ENCODE peak calls at places on chromosomes 16 and 17, in ten cellular contexts. H is gastrocnemius medialis, D is B cell, R is GM10248, B is AG10803, W is progenitor cell of endocrine pancreas, I is body of pancreas, T is ascending aorta, S is foreskin fibroblast, O is upper lobe of right lung. U is an unnamed sample.

GRCh38 chr16:82845076-82845475 is 218.3 kb downstream of the CDH13 start:
- DNase-seq in B (no peak), T (no peak), D (no peak), W (no peak), R (no peak), O (no peak), S (no peak), I (no peak), H (no peak), U (no peak)

GRCh38 chr16:81493755-81494433 is 49.3 kb downstream of the CMIP start:
- DNase-seq in D (no peak), R (no peak), T (no peak), W (no peak), I (peak), O (no peak), S (peak), B (peak), H (no peak), U (peak)

GRCh38 chr16:26365555-26365954 is 673.8 kb downstream of the HS3ST4 start:
- DNase-seq in B (no peak), O (no peak), H (no peak), D (no peak), T (no peak), W (no peak), R (no peak), S (no peak), I (no peak), U (no peak)

GRCh38 chr17:75557075-75557851 is 30.3 kb upstream of the MYO15B start:
- DNase-seq in R (no peak), I (peak), W (peak), D (no peak), B (peak), H (no peak), T (no peak), O (peak), S (peak), U (peak)

GRCh38 chr17:3965123-3965800 is 1.0 kb upstream of the ATP2A3 start:
- DNase-seq in W (no peak), H (no peak), B (no peak), R (peak), S (no peak), D (peak), O (peak), I (peak), T (peak), U (peak)

GRCh38 chr16:3520398-3520797 is 19.6 kb downstream of the CLUAP1 start:
- DNase-seq in S (peak), H (no peak), W (no peak), O (no peak), R (no peak), T (no peak), D (no peak), B (peak), I (no peak), U (peak)

GRCh38 chr17:38617967-38618760 is 12.4 kb upstream of the SRCIN1 start:
- DNase-seq in T (no peak), B (no peak), S (no peak), I (no peak), H (no peak), O (no peak), W (no peak), D (no peak), R (no peak), U (no peak)

GRCh38 chr17:5793899-5794298 is 209.6 kb upstream of the NLRP1 start:
- DNase-seq in B (no peak), R (no peak), T (no peak), D (no peak), W (no peak), S (no peak), O (no peak), I (no peak), H (no peak), U (no peak)

GRCh38 chr17:41065829-41066624 is at the start of gene KRTAP2-4:
- DNase-seq in T (no peak), O (no peak), D (no peak), R (no peak), S (peak), W (no peak), B (peak), H (no peak), I (no peak), U (peak)

GRCh38 chr17:34565715-34566114 is 13.7 kb upstream of the TMEM132E start:
- DNase-seq in D (no peak), T (no peak), B (no peak), H (no peak), O (no peak), S (no peak), R (no peak), W (no peak), I (no peak), U (no peak)

GRCh38 chr17:10357768-10358167 is 15.0 kb downstream of the MYH13 start:
- DNase-seq in I (no peak), W (no peak), O (no peak), H (no peak), D (peak), T (no peak), B (no peak), S (no peak), R (peak), U (no peak)

GRCh38 chr16:30697264-30698138 is 1.5 kb upstream of the SRCAP start:
- DNase-seq in B (no peak), S (no peak), T (no peak), H (peak), D (no peak), I (no peak), W (no peak), R (peak), O (no peak), U (no peak)

GRCh38 chr16:27179500-27180072 is 23.7 kb upstream of the KDM8 start:
- DNase-seq in H (peak), R (peak), T (peak), I (peak), W (peak), D (peak), O (peak), B (peak), S (peak), U (peak)

GRCh38 chr16:21281698-21282389 is 3.8 kb upstream of the CRYM start:
- DNase-seq in D (no peak), S (no peak), B (no peak), I (no peak), H (no peak), R (no peak), O (no peak), T (peak), W (no peak), U (no peak)

GRCh38 chr16:21279501-21279900 is 1.4 kb upstream of the CRYM start:
- DNase-seq in S (no peak), B (no peak), D (no peak), O (no peak), R (no peak), T (peak), W (no peak), I (no peak), H (no peak), U (peak)

GRCh38 chr16:21284414-21284813 is 6.3 kb upstream of the CRYM start:
- DNase-seq in O (no peak), D (no peak), H (no peak), S (no peak), R (no peak), W (no peak), I (no peak), T (no peak), B (no peak), U (no peak)

GRCh38 chr16:21277927-21278706 is at the start of gene CRYM:
- DNase-seq in I (peak), D (peak), T (peak), O (peak), H (no peak), R (peak), B (no peak), S (no peak), W (peak), U (peak)

GRCh38 chr16:21283521-21284289 is 5.6 kb upstream of the CRYM start:
- DNase-seq in R (peak), T (no peak), O (peak), I (peak), B (no peak), S (peak), D (peak), H (no peak), W (peak), U (peak)
- TF ChIP-seq CTCF in R (no peak), T (peak), O (peak), I (peak), B (peak), S (peak), D (peak), H (no peak), W (peak), U (peak)

GRCh38 chr16:13510425-13511151 is 409.4 kb upstream of the ERCC4 start:
- DNase-seq in H (no peak), T (no peak), B (no peak), R (no peak), D (no peak), W (no peak), I (no peak), O (no peak), S (no peak), U (no peak)
- TF ChIP-seq CTCF in H (no peak), T (no peak), B (no peak), R (no peak), D (no peak), W (peak), I (no peak), O (no peak), S (no peak), U (no peak)

GRCh38 chr17:42920922-42921321 is 20.3 kb downstream of the G6PC1 start:
- DNase-seq in B (no peak), T (no peak), H (no peak), S (no peak), I (peak), D (no peak), O (no peak), R (no peak), W (no peak), U (no peak)
- TF ChIP-seq CTCF in B (no peak), T (no peak), H (no peak), S (no peak), I (no peak), D (no peak), O (no peak), R (no peak), W (no peak), U (no peak)

GRCh38 chr16:86630471-86630870 is 52.1 kb downstream of the FOXL1 start:
- DNase-seq in R (no peak), T (no peak), B (no peak), O (peak), S (no peak), I (no peak), H (peak), W (no peak), D (no peak), U (no peak)
- TF ChIP-seq CTCF in R (no peak), T (no peak), B (no peak), O (no peak), S (no peak), I (no peak), H (no peak), W (no peak), D (no peak), U (no peak)

GRCh38 chr16:23398987-23399805 is 53.8 kb downstream of the COG7 start:
- DNase-seq in S (no peak), R (no peak), O (no peak), I (no peak), B (no peak), D (no peak), H (peak), W (no peak), T (no peak), U (peak)
- TF ChIP-seq CTCF in S (no peak), R (no peak), O (no peak), I (no peak), B (no peak), D (no peak), H (no peak), W (no peak), T (no peak), U (no peak)

GRCh38 chr16:84141143-84141670 is 3.8 kb downstream of the HSDL1 start:
- DNase-seq in D (no peak), R (no peak), B (no peak), S (no peak), T (no peak), W (no peak), I (no peak), O (no peak), H (no peak), U (no peak)
- TF ChIP-seq CTCF in D (peak), R (no peak), B (no peak), S (no peak), T (no peak), W (no peak), I (no peak), O (no peak), H (no peak), U (no peak)

DNA sequence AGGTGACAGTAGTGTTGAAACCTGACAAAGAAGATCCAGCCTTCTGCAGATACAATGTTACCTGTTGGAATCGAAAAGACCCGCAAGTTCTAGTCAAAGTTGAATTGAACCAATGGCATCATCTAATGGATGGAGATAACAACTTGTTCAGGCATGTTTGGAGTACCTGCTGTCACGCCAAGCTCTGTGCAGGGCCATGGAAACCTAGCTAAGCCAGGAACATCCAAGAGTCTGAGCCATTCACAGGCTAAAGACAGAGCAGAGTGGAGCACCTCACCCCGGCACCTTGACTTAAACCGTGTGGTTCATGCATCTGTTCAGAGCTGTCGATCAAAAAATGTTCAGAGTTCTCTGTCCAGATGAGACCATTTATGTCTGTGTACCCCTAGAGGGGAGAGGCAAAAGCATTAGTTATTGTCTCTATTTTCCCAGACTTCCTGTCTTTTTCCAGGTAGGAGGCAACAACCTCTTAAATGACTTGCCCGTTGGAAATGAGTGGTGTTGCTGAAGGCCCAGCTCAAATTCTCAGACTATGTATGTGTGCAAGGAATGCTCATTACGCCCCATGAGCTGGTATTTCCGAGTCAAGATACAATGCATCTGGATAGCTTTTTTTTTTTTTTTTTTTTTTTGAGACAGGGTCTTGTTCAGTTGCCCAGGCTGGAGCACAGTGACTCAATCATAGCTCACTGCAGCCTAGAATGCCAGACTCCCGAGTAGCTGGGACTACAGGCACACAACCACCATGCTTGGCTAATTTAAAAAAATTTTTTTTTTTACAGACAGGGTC is 44.9 kb upstream of the XYLT1 start:
- DNase-seq in W (no peak), H (no peak), B (peak), I (no peak), D (no peak), R (no peak), S (peak), O (no peak), T (no peak), U (peak)
- TF ChIP-seq CTCF in W (no peak), H (no peak), B (no peak), I (no peak), D (no peak), R (no peak), S (no peak), O (no peak), T (no peak), U (no peak)

DNA sequence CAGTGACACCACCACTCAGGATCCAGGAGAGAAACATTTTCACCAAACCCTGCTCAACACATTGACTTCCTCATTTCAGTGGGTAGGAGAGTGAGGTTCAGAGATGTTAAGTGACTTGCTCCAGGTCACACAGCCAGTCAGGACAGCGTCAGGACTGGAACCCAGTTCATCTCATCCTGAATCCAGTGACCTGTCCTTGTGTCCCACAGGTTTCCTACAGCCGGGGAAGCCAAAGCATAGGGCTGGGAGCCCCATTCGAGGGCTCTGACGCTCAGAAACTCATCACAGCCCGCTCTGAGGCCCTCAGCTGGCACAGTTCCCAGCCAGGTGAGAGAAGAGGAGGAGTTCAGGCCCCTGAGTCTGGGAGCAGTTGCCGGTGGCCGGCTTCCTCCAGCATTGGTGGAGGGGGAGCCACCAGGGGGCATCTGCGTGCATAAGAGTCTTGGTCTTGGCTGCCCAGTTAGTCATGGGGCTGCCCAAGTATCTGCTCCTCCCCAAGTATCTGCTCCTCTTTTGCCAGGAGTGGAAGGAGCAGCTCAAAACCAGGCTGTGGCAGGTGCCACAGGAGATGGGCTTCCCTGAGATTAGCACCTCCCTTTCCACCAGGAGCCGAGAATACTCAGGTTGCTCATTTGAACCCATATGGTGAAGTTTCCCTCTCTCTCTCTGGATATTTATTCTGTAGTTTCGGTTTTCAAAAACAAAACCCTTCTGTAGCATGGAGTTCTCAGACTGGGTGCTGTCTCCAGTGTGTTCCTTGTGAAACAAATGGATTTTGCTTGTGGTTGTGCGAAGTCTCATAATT is 56.0 kb downstream of the TNFRSF13B start:
- DNase-seq in B (peak), O (peak), S (peak), D (peak), R (peak), T (peak), I (peak), H (no peak), W (peak), U (peak)
- TF ChIP-seq CTCF in B (peak), O (peak), S (peak), D (peak), R (peak), T (peak), I (peak), H (no peak), W (peak), U (peak)

DNA sequence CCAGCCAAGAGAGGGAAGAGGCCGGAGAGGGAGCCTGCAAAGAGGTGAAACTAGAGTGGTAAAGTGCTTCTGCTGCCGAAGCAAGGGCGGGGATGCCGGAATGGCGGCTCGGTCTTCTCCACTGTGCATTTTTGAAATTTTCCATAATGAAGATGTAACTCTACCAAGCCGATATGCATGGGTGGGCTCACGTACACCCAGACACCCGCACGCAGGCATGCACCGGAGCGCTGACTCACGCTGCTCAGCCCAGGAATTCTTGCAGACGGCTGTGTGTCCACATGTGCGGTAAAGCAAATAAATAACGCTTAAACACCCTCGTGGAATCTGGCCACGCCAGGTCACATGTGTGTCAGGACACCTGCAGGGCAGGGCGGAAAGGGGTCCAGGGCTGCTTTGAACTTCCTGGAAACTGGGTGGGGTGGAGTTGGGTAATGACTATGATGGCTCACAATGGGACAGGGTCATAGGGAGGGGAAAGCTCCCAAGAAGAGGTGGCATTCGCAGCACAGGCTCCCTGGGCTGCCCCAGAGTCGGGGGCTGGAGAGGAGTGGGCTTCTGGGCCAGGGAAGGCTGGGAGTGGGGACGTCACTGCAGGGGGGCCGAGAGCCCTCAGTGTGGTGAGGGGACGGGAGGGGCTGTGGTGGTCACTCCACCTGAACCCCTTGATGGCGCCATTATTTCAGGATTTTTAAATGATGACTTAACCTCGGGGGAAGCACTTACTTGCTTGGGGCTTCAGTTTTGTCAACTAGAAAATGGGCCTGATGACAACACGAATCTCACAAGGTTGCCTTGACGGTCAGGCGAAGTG is 265.5 kb downstream of the PARN start:
- DNase-seq in D (no peak), W (no peak), H (no peak), S (no peak), I (no peak), O (peak), T (no peak), B (peak), R (no peak), U (peak)
- TF ChIP-seq CTCF in D (no peak), W (no peak), H (no peak), S (no peak), I (no peak), O (no peak), T (no peak), B (no peak), R (no peak), U (no peak)